ENCODE peak calls at places on chromosomes 1 and 21, in eight cellular contexts. W is stimulated activated CD4-positive, alpha-beta T cell treated with anti-CD3 and anti-CD28 coated beads, Interleukin-2, amount 100 ng/mL, for 24 hours; I is T-helper 1 cell; Q is GM18507; Y is Caco-2; V is sigmoid colon; M is erythroblast; A is fibroblast of pulmonary artery. P is an unnamed sample.

GRCh38 chr1:172530000-172530399 is 3.0 kb upstream of the SUCO start:
- DNase-seq in W (no peak), I (no peak), Q (no peak), Y (no peak), V (no peak), M (peak), A (no peak), P (no peak)

GRCh38 chr21:45556645-45557601 is 14.7 kb upstream of the SLC19A1 start:
- DNase-seq in W (no peak), I (no peak), Q (no peak), Y (peak), V (peak), M (no peak), A (no peak), P (no peak)

GRCh38 chr1:205852969-205853368 is 3.0 kb upstream of the PM20D1 start:
- DNase-seq in W (no peak), I (no peak), Q (no peak), Y (no peak), V (no peak), M (no peak), A (no peak), P (no peak)

GRCh38 chr1:25217598-25218232 is 14.6 kb downstream of the SYF2 start:
- DNase-seq in W (no peak), I (no peak), Q (no peak), Y (no peak), V (no peak), M (no peak), A (no peak), P (no peak)

GRCh38 chr1:113768916-113769598 is 9.8 kb upstream of the PHTF1 start:
- DNase-seq in W (no peak), I (no peak), Q (no peak), Y (no peak), V (no peak), M (no peak), A (no peak), P (no peak)

GRCh38 chr1:211825990-211826389 is 4.6 kb downstream of the LPGAT1 start:
- DNase-seq in W (no peak), I (no peak), Q (no peak), Y (no peak), V (no peak), M (no peak), A (peak), P (no peak)

GRCh38 chr1:53182111-53182593 is 14.5 kb upstream of the CPT2 start:
- DNase-seq in W (peak), I (peak), Q (peak), Y (peak), V (peak), M (peak), A (peak), P (peak)

GRCh38 chr1:179126338-179127060 is 44.6 kb downstream of the TOR3A start:
- DNase-seq in W (no peak), I (no peak), Q (no peak), Y (no peak), V (no peak), M (no peak), A (peak), P (no peak)

GRCh38 chr21:32576011-32576410 is 9.3 kb downstream of the TCP10L start:
- DNase-seq in W (no peak), I (no peak), Q (no peak), Y (no peak), V (no peak), M (no peak), A (no peak), P (no peak)

GRCh38 chr21:33994373-33994772 is 78.8 kb upstream of the ATP5PO start:
- DNase-seq in W (no peak), I (no peak), Q (no peak), Y (no peak), V (no peak), M (no peak), A (no peak), P (no peak)

GRCh38 chr1:14113841-14114567 is 414.0 kb downstream of the PRDM2 start:
- DNase-seq in W (no peak), I (no peak), Q (no peak), Y (peak), V (peak), M (no peak), A (peak), P (no peak)

GRCh38 chr1:7572654-7573152 is 198.4 kb upstream of the VAMP3 start:
- DNase-seq in W (no peak), I (no peak), Q (no peak), Y (no peak), V (no peak), M (peak), A (no peak), P (no peak)

GRCh38 chr1:236027096-236027495 is 37.8 kb downstream of the NID1 start:
- DNase-seq in W (no peak), I (no peak), Q (no peak), Y (no peak), V (peak), M (no peak), A (no peak), P (no peak)

GRCh38 chr1:215156232-215156631 is 73.7 kb downstream of the KCNK2 start:
- DNase-seq in W (no peak), I (no peak), Q (no peak), Y (no peak), V (no peak), M (no peak), A (peak), P (no peak)

GRCh38 chr1:204437796-204438570 is 26.4 kb upstream of the PPP1R15B start:
- DNase-seq in W (no peak), I (no peak), Q (no peak), Y (no peak), V (no peak), M (no peak), A (no peak), P (no peak)

P was measured in GM19239.